ENCODE peak calls at places on chromosomes 7 and 10, in nine cellular contexts. T is GM23248, M is mesendoderm, O is kidney, W is psoas muscle, N is right cardiac atrium, Q is dorsolateral prefrontal cortex, Y is fibroblast of lung, P is transverse colon. J is an unnamed sample.
A peak's percentile ranks its signal among the peaks of the same experiment; 100 is the strongest.

GRCh38 chr10:100146875-100147665 is 38.8 kb downstream of the ERLIN1 start:
- DNase-seq in Q (no peak), W (no peak), M (no peak), T (peak; percentile 46), Y (peak; percentile 4), O (no peak), P (no peak), N (no peak), J (no peak)

GRCh38 chr10:91891285-91892001 is 17.8 kb downstream of the FGFBP3 start:
- DNase-seq in Y (peak; percentile 94), Q (no peak), O (no peak), W (no peak), T (peak; percentile 55), M (no peak), P (no peak), N (no peak), J (no peak)

GRCh38 chr7:84637568-84638338 is 443.2 kb upstream of the SEMA3A start:
- DNase-seq in O (peak; percentile 18), W (no peak), N (no peak), Q (no peak), T (peak; percentile 89), M (peak; percentile 91), P (no peak), Y (peak; percentile 79), J (peak; percentile 77)

GRCh38 chr10:78337016-78337415 is 303.4 kb downstream of the RPS24 start:
- DNase-seq in M (no peak), Y (no peak), O (no peak), T (no peak), N (no peak), W (no peak), P (no peak), Q (no peak), J (no peak)

GRCh38 chr10:121409466-121410104 is 188.7 kb downstream of the FGFR2 start:
- DNase-seq in T (no peak), M (no peak), N (no peak), O (no peak), W (no peak), P (no peak), Y (no peak), Q (no peak), J (no peak)

GRCh38 chr7:157520249-157520648 is 183.4 kb downstream of the DNAJB6 start:
- DNase-seq in T (no peak), Q (no peak), M (no peak), W (no peak), P (no peak), Y (no peak), N (no peak), O (no peak), J (no peak)

GRCh38 chr10:30387646-30388243 is 38.7 kb upstream of the MTPAP start:
- DNase-seq in O (no peak), Y (no peak), P (no peak), N (no peak), W (no peak), Q (no peak), M (no peak), T (peak; percentile 68), J (no peak)

GRCh38 chr7:55538538-55538937 is 33.8 kb downstream of the VOPP1 start:
- DNase-seq in P (no peak), Q (no peak), M (no peak), N (no peak), O (no peak), W (no peak), Y (peak; percentile 91), T (peak; percentile 97), J (peak; percentile 72)

GRCh38 chr10:76114556-76114955 is 683.1 kb downstream of the LRMDA start:
- DNase-seq in Y (no peak), M (no peak), Q (no peak), P (no peak), N (no peak), T (no peak), O (no peak), W (no peak), J (no peak)

DNA sequence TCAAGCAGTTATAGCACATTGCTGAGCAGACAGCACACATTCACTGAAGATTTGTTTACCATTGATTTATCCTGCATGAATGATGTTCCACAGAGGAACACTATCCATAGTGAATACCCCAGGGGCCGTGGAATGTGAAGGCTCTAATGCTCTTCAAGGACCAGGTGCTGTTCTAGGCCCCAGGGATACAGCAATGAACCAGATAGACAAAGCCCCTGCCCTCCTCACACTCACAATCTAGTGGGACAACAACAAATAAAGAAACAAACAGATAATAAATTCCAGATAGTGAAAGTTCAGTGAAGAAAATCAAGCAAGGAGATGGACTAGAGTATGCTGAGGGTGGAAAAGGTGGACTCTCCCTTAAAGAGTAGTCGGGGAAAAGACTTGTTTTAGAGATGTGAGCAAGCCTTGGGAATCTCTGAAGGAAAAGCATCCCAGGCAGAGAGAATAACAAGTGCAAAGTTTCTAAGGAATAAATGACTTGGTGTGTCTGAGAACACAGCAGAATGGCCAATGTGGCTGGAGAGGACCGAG is 117.7 kb downstream of the CCDC71L start:
- DNase-seq in Y (no peak), T (no peak), O (no peak), N (no peak), W (no peak), P (no peak), Q (no peak), M (no peak), J (no peak)
- H3K27ac ChIP-seq in Y (peak overlapping the region; percentile 63), T (peak overlapping the region; percentile 69), O (no peak overlapping the region), N (no peak overlapping the region), W (no peak overlapping the region), P (peak overlapping the region; percentile 74), Q (no peak overlapping the region), M (no peak overlapping the region), J (no peak overlapping the region)

GRCh38 chr10:6120691-6121090 is 31.9 kb downstream of the RBM17 start:
- DNase-seq in M (no peak), T (no peak), Y (no peak), N (no peak), P (no peak), W (no peak), Q (peak; percentile 60), O (no peak), J (peak; percentile 40)
- H3K27ac ChIP-seq in M (no peak overlapping the region), T (no peak overlapping the region), Y (no peak overlapping the region), N (no peak overlapping the region), P (no peak overlapping the region), W (peak overlapping the region; percentile 65), Q (peak overlapping the region; percentile 12), O (no peak overlapping the region), J (no peak overlapping the region)

GRCh38 chr7:29248713-29249382 is 54.3 kb downstream of the CHN2 start:
- DNase-seq in M (no peak), N (no peak), Y (no peak), P (no peak), W (no peak), Q (no peak), O (no peak), T (no peak), J (no peak)
- H3K27ac ChIP-seq in M (no peak overlapping the region), N (no peak overlapping the region), Y (no peak overlapping the region), P (no peak overlapping the region), W (peak overlapping the region; percentile 13), Q (no peak overlapping the region), O (peak overlapping the region; percentile 53), T (no peak overlapping the region), J (peak overlapping the region; percentile 35)

DNA sequence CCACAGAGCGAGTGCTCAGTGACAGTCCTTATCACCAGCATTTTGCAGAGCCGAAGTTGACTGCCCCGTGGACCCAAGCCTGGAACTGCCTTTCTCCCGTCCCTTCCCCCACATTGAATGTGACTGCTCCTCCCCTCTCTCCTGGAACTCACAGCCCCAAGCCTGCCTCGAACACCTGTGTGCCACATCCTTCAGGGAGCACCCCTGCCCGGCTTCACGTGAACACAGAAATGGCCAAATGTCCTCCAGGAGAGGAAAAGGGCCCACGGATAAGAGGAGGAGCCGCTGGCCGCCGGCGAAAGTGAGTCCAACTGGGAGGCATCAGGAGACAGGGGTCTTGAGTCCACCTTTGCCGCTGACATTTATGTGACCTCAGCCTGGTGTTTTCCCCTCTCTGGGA is 16.2 kb downstream of the STX1A start:
- DNase-seq in P (no peak), T (no peak), M (no peak), W (no peak), Y (no peak), Q (no peak), N (no peak), O (no peak), J (no peak)
- H3K27ac ChIP-seq in P (peak overlapping the region; percentile 2), T (no peak overlapping the region), M (no peak overlapping the region), W (no peak overlapping the region), Y (no peak overlapping the region), Q (no peak overlapping the region), N (no peak overlapping the region), O (no peak overlapping the region), J (peak overlapping the region; percentile 71)